ENCODE peak calls at places on chromosomes 2 and 18, in seven cellular contexts. I is upper lobe of right lung, W is esophagus squamous epithelium, N is A549, L is fibroblast of pulmonary artery, M is fibroblast of lung, X is lung. D is an unnamed sample.

GRCh38 chr2:48589170-48589767 is 28.4 kb upstream of the GTF2A1L start:
- DNase-seq in I (no peak), W (no peak), N (peak), L (peak), M (peak), X (no peak), D (no peak)

GRCh38 chr2:10357193-10357592 is 54.5 kb downstream of the HPCAL1 start:
- DNase-seq in I (no peak), W (no peak), N (no peak), L (no peak), M (no peak), X (no peak), D (no peak)

GRCh38 chr2:219309278-219309677 is at the start of gene PTPRN:
- DNase-seq in I (peak), W (no peak), N (no peak), L (peak), M (peak), X (no peak), D (no peak)

GRCh38 chr2:70946832-70947442 is 11.2 kb downstream of the ATP6V1B1 start:
- DNase-seq in I (peak), W (no peak), N (peak), L (peak), M (peak), X (no peak), D (no peak)

GRCh38 chr2:23636412-23636811 is 251.4 kb downstream of the KLHL29 start:
- DNase-seq in I (no peak), W (no peak), N (peak), L (peak), M (peak), X (no peak), D (peak)

GRCh38 chr2:3377279-3377611 is 373 bp downstream of the EIPR1 start:
- DNase-seq in I (no peak), W (no peak), N (peak), L (peak), M (peak), X (no peak), D (no peak)

GRCh38 chr18:61531891-61532290 is 198.7 kb downstream of the CDH20 start:
- DNase-seq in I (no peak), W (no peak), N (no peak), L (no peak), M (no peak), X (no peak), D (no peak)

GRCh38 chr2:67037655-67038054 is 359.5 kb upstream of the ETAA1 start:
- DNase-seq in I (no peak), W (no peak), N (no peak), L (no peak), M (no peak), X (no peak), D (no peak)

GRCh38 chr18:12253517-12254136 is 534 bp upstream of the CIDEA start:
- DNase-seq in I (no peak), W (no peak), N (no peak), L (no peak), M (no peak), X (no peak), D (no peak)

GRCh38 chr2:160061533-160062282 is 707 bp downstream of the PLA2R1 start:
- DNase-seq in I (no peak), W (no peak), N (no peak), L (peak), M (no peak), X (no peak), D (no peak)

GRCh38 chr18:9137168-9138066 is 836 bp downstream of the ANKRD12 start:
- DNase-seq in I (peak), W (no peak), N (peak), L (peak), M (peak), X (peak), D (peak)

GRCh38 chr2:26623541-26624497 is 17.3 kb downstream of the CIB4 start:
- DNase-seq in I (peak), W (no peak), N (no peak), L (peak), M (peak), X (no peak), D (no peak)

GRCh38 chr2:50547521-50547920 is 484.4 kb downstream of the NRXN1 start:
- DNase-seq in I (no peak), W (no peak), N (no peak), L (no peak), M (peak), X (no peak), D (no peak)

GRCh38 chr18:21704603-21705364 is at the start of gene ABHD3:
- DNase-seq in I (peak), W (peak), N (peak), L (peak), M (peak), X (peak), D (peak)
- TF ChIP-seq CTCF in I (peak), W (peak), N (no peak), L (peak), M (peak), X (peak), D (peak)

DNA sequence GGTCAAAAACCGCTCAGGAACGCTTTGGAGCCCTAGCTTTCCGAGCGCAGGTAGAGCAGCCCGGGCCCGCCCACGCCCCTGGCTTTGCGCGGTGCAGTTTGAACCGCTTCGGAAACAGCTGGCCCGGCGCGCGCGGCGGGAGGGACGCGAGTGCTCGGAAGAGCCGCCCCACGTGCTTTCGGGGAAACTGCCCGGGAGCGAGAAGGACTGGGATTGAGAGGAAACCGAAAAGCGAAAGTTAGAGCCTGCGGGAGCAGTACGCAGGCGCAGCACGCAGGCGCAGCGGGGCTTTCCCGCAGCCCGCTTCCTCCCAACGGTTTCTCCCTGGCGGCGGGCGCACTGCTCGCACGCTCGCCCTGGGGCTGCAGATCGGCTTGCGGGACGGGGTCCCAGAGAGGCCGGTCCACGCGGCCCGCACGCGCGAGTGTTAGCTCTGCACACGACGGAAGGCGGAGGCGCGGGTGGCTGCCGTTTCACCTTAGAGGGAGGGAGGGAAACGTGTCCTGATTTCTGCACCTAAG is 6.3 kb upstream of the STAT1 start:
- DNase-seq in I (peak), W (peak), N (peak), L (peak), M (peak), X (peak), D (peak)
- TF ChIP-seq CTCF in I (no peak), W (peak), N (no peak), L (no peak), M (no peak), X (no peak), D (peak)

GRCh38 chr2:223243233-223243632 is 191.2 kb downstream of the KCNE4 start:
- DNase-seq in I (no peak), W (no peak), N (no peak), L (no peak), M (no peak), X (no peak), D (no peak)

GRCh38 chr2:223251656-223252229 is 199.8 kb downstream of the KCNE4 start:
- DNase-seq in I (no peak), W (no peak), N (no peak), L (no peak), M (no peak), X (no peak), D (no peak)

DNA sequence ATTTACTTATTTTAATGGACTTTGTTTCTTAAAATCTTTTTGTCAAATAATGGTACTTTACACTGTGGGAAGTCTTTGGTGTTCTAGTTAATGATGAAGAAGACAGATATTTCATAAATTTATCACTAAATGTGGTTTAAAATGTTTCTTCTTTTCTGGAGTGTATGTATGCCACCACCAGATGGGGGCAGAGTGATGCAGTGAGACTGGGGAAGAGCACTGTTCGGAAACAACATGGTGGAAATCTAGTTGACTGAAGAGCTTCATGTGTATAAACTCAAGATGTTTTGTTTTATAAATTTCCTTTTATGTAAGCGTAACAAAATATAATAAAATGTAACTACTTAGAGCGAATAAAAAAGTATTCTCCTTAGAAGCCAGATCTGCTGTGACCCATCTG is 195.1 kb downstream of the KCNE4 start:
- DNase-seq in I (no peak), W (no peak), N (peak), L (peak), M (peak), X (no peak), D (no peak)
- TF ChIP-seq CTCF in I (peak), W (no peak), N (peak), L (peak), M (peak), X (no peak), D (no peak)

DNA sequence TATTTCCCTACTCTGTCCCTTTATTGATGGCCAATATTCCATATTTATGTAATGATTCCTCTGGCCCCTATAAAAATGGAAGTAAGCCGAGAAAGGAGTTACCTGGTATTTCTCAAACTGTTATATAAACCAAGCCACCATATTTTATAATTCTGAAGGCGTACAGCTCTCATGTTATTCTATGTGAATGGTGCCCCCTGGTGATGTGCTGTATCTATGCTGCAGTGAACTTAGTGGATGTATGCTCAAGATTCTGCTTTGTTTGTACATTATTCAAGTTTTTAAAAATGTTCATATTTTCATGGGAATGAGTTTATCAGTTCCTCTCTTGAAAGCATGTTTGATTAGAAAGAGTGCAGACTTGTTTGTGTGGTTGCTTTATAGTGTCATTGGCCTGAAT is 194.5 kb upstream of the LRRTM1 start:
- DNase-seq in I (no peak), W (no peak), N (peak), L (peak), M (peak), X (no peak), D (no peak)
- TF ChIP-seq CTCF in I (peak), W (peak), N (no peak), L (peak), M (peak), X (peak), D (peak)

GRCh38 chr2:75466708-75467311 is 93.9 kb downstream of the EVA1A start:
- DNase-seq in I (no peak), W (no peak), N (peak), L (peak), M (peak), X (peak), D (no peak)
- TF ChIP-seq CTCF in I (peak), W (peak), N (peak), L (peak), M (peak), X (no peak), D (no peak)

GRCh38 chr2:86333378-86333777 is 4.0 kb downstream of the REEP1 start:
- DNase-seq in I (no peak), W (no peak), N (no peak), L (peak), M (no peak), X (no peak), D (no peak)

GRCh38 chr2:86337235-86338099 is at the start of gene REEP1:
- DNase-seq in I (no peak), W (no peak), N (no peak), L (no peak), M (peak), X (no peak), D (peak)

GRCh38 chr2:86336350-86337234 is 834 bp downstream of the REEP1 start:
- DNase-seq in I (no peak), W (no peak), N (no peak), L (no peak), M (no peak), X (no peak), D (no peak)

GRCh38 chr2:86338778-86339295 is 1.4 kb upstream of the REEP1 start:
- DNase-seq in I (no peak), W (no peak), N (no peak), L (no peak), M (no peak), X (no peak), D (no peak)

GRCh38 chr2:86335865-86336321 is 1.5 kb downstream of the REEP1 start:
- DNase-seq in I (no peak), W (no peak), N (no peak), L (no peak), M (no peak), X (no peak), D (no peak)
- TF ChIP-seq CTCF in I (no peak), W (no peak), N (no peak), L (no peak), M (no peak), X (no peak), D (no peak)

GRCh38 chr2:6828299-6828584 is 37.5 kb downstream of the CMPK2 start:
- DNase-seq in I (no peak), W (no peak), N (peak), L (peak), M (peak), X (no peak), D (no peak)
- TF ChIP-seq CTCF in I (peak), W (no peak), N (peak), L (peak), M (peak), X (peak), D (peak)

DNA sequence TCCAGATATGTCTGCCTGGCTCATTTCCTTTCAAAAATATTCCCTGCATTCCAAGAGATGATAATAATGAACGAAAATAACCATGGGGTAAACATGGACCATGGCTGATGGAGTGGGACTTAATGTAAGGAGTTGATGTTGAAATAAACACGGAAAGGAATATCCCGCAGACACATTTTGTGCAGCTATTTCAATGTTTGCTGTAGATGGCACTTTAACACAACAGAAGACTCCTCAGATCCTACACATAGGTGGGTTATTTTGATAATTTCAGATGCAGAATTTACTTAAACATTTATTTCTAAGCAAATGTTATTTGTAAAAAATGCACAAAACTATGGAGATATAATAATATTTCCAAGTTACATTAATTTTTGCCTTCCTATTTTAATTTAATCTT is 87.5 kb upstream of the DYNAP start:
- DNase-seq in I (no peak), W (no peak), N (no peak), L (peak), M (no peak), X (no peak), D (no peak)
- TF ChIP-seq CTCF in I (no peak), W (no peak), N (no peak), L (no peak), M (no peak), X (no peak), D (no peak)